ENCODE peak calls at places on chromosomes 5 and 9, in four cellular contexts. G is HEK293T, W is HepG2, T is WTC11. Z is an unnamed sample.

GRCh38 chr9:83280790-83281189 is 217.8 kb upstream of the RASEF start:
- DNase-seq in G (no peak), W (no peak), T (no peak), Z (no peak)

GRCh38 chr9:17795708-17796107 is 216.8 kb downstream of the SH3GL2 start:
- DNase-seq in G (no peak), W (no peak), T (no peak), Z (peak)

GRCh38 chr9:99127372-99128132 is 22.6 kb downstream of the TGFBR1 start:
- DNase-seq in G (no peak), W (no peak), T (no peak), Z (no peak)

GRCh38 chr9:98794802-98795201 is 1.6 kb downstream of the ANKS6 start:
- DNase-seq in G (no peak), W (no peak), T (no peak), Z (no peak)

GRCh38 chr9:77486968-77487367 is 161.2 kb downstream of the GNA14 start:
- DNase-seq in G (no peak), W (no peak), T (no peak), Z (no peak)

GRCh38 chr9:112176410-112177010 is 1.4 kb upstream of the SUSD1 start:
- DNase-seq in G (no peak), W (peak), T (no peak), Z (no peak)

GRCh38 chr9:93592389-93593021 is 16.1 kb downstream of the PHF2 start:
- DNase-seq in G (peak), W (peak), T (peak), Z (peak)

GRCh38 chr5:173848986-173849596 is 39.1 kb upstream of the CPEB4 start:
- DNase-seq in G (no peak), W (no peak), T (no peak), Z (no peak)

GRCh38 chr5:177447611-177448243 is 1.1 kb downstream of the PRR7 start:
- DNase-seq in G (no peak), W (peak), T (peak), Z (peak)

GRCh38 chr9:37745970-37746369 is 7.6 kb upstream of the TRMT10B start:
- DNase-seq in G (no peak), W (no peak), T (no peak), Z (no peak)

GRCh38 chr9:93326056-93326455 is 125.4 kb upstream of the FAM120A start:
- DNase-seq in G (no peak), W (no peak), T (no peak), Z (no peak)

GRCh38 chr5:35229076-35230042 is 928 bp downstream of the PRLR start:
- DNase-seq in G (peak), W (peak), T (peak), Z (no peak)

GRCh38 chr5:73437126-73438047 is 11.2 kb downstream of the FOXD1 start:
- DNase-seq in G (peak), W (no peak), T (peak), Z (peak)

GRCh38 chr5:118862596-118862995 is 125.8 kb downstream of the DTWD2 start:
- DNase-seq in G (no peak), W (no peak), T (no peak), Z (no peak)

GRCh38 chr9:33166263-33167083 is 663 bp downstream of the B4GALT1 start:
- DNase-seq in G (peak), W (no peak), T (no peak), Z (peak)

GRCh38 chr9:126516936-126517750 is 96.6 kb upstream of the LMX1B start:
- DNase-seq in G (peak), W (peak), T (peak), Z (no peak)

GRCh38 chr9:88776717-88777497 is 214.4 kb upstream of the S1PR3 start:
- DNase-seq in G (no peak), W (peak), T (no peak), Z (no peak)

GRCh38 chr9:134864821-134865190 is 15.8 kb upstream of the FCN2 start:
- DNase-seq in G (no peak), W (no peak), T (no peak), Z (no peak)

GRCh38 chr9:85871008-85871407 is 69.9 kb upstream of the NAA35 start:
- DNase-seq in G (no peak), W (no peak), T (no peak), Z (no peak)

GRCh38 chr9:110389148-110389783 is 51.6 kb upstream of the TXNDC8 start:
- DNase-seq in G (no peak), W (no peak), T (no peak), Z (no peak)

GRCh38 chr5:40172721-40173120 is 507.0 kb upstream of the PTGER4 start:
- DNase-seq in G (no peak), W (no peak), T (no peak), Z (no peak)

GRCh38 chr9:9719373-9720112 is 893.3 kb downstream of the PTPRD start:
- DNase-seq in G (no peak), W (no peak), T (peak), Z (no peak)

GRCh38 chr5:177445052-177446016 is 1.3 kb upstream of the PRR7 start:
- DNase-seq in G (no peak), W (no peak), T (no peak), Z (no peak)

GRCh38 chr9:118271936-118272335 is 567.7 kb downstream of the TLR4 start:
- DNase-seq in G (no peak), W (no peak), T (no peak), Z (no peak)

GRCh38 chr9:83620841-83621636 is 1.9 kb upstream of the IDNK start:
- DNase-seq in G (peak), W (peak), T (peak), Z (peak)

GRCh38 chr5:78830647-78831046 is 154.5 kb downstream of the ARSB start:
- DNase-seq in G (no peak), W (no peak), T (no peak), Z (no peak)
- TF ChIP-seq ELF4 in G (no peak), W (no peak), T (no peak), Z (no peak)

DNA sequence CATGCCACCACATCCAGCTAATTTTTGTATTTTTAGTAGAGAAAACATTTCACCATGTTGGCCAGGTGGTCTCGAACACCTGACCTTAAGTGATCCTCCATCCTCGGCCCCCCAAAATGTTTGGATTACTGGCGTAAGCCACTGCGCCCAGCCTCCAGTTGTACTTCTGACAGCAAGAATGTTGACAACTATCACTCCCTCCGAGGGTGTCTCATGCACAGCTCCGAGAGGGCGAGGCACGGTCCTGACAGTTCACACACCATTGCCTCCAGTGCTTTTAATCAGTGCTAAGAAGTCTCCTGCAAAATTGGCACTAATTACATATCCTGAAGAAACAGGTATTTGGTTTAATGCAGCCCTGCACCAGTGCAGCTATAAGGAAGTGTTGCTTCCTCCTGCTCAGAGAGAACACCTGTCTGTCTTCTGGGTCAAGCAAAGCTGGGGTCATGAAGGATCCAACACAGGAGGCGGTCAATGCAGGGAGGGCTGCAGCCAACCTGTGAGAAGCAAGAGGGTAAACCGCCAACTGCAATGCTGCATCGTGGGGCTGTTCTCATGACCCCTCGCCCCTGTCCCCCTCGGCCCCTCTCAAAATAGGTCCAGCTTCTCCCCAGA is 184.0 kb downstream of the MED10 start:
- DNase-seq in G (no peak), W (no peak), T (no peak), Z (no peak)
- TF ChIP-seq ELF4 in G (no peak), W (no peak), T (no peak), Z (no peak)

GRCh38 chr5:114957384-114957783 is 212.3 kb downstream of the TRIM36 start:
- DNase-seq in G (no peak), W (no peak), T (no peak), Z (no peak)
- TF ChIP-seq ELF4 in G (no peak), W (no peak), T (no peak), Z (no peak)

GRCh38 chr9:5452286-5452609 is 1.9 kb downstream of the CD274 start:
- DNase-seq in G (no peak), W (no peak), T (no peak), Z (no peak)

GRCh38 chr9:5459289-5459829 is 9.0 kb downstream of the CD274 start:
- DNase-seq in G (no peak), W (no peak), T (no peak), Z (no peak)

GRCh38 chr9:5453004-5453403 is 2.7 kb downstream of the CD274 start:
- DNase-seq in G (no peak), W (no peak), T (no peak), Z (no peak)

GRCh38 chr9:5453673-5454072 is 3.3 kb downstream of the CD274 start:
- DNase-seq in G (no peak), W (no peak), T (no peak), Z (no peak)

DNA sequence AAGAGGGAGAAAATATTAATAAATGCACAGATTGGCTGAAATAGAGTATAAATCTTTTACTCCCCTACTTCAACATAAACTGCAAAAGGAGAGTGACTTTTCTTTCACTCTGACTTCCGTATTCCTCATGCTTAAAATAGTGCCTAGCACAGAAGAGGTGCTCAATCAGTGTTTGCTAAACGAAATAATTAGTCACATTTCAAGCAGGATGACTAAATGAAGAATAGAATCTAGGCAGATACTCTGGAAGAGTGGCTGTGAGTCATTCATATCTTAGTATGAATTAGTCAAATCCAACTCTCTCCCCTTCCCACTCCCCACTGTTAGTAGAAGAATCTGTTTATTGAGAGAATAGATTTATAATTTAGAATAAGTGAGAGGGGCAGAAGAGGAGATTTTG is 4.8 kb downstream of the CD274 start:
- DNase-seq in G (no peak), W (no peak), T (no peak), Z (no peak)
- TF ChIP-seq ELF4 in G (no peak), W (no peak), T (no peak), Z (no peak)

GRCh38 chr5:171092194-171092593 is 216.9 kb upstream of the TLX3 start:
- DNase-seq in G (no peak), W (no peak), T (no peak), Z (no peak)

GRCh38 chr5:171094356-171094755 is 214.7 kb upstream of the TLX3 start:
- DNase-seq in G (no peak), W (no peak), T (no peak), Z (no peak)

DNA sequence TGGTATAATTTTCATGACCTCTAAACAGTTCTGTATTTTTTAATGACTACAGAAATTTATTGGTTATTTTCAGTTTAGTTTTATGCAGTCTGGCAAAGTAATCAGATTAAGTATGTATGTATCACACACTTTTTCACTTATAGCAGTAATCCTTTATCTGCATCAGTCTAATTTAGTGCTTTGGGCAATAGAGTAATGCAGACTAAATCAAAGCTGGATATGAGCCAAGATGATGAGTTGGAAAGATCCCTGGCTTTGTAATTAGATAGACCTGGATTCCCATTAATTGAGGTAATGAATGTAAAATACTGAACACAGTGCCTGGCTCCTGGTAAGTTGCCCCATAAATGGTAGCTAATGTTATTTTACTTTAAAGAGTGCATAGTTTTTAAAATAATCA is 215.4 kb upstream of the TLX3 start:
- DNase-seq in G (no peak), W (no peak), T (no peak), Z (no peak)
- TF ChIP-seq ELF4 in G (no peak), W (no peak), T (no peak), Z (no peak)

GRCh38 chr9:121720311-121720991 is 69.0 kb downstream of the DAB2IP start:
- DNase-seq in G (no peak), W (no peak), T (no peak), Z (no peak)
- TF ChIP-seq ELF4 in G (no peak), W (no peak), T (no peak), Z (no peak)

GRCh38 chr5:141734501-141735231 is 52.6 kb upstream of the ARAP3 start:
- DNase-seq in G (peak), W (no peak), T (peak), Z (peak)
- TF ChIP-seq ELF4 in G (no peak), W (no peak), T (no peak), Z (no peak)

GRCh38 chr5:38716516-38716915 is 129.3 kb upstream of the OSMR start:
- DNase-seq in G (no peak), W (no peak), T (no peak), Z (no peak)

GRCh38 chr5:38720691-38721361 is 125.0 kb upstream of the OSMR start:
- DNase-seq in G (no peak), W (no peak), T (no peak), Z (no peak)

GRCh38 chr5:38719916-38720315 is 125.9 kb upstream of the OSMR start:
- DNase-seq in G (no peak), W (no peak), T (no peak), Z (no peak)

GRCh38 chr5:38719403-38719802 is 126.4 kb upstream of the OSMR start:
- DNase-seq in G (no peak), W (no peak), T (no peak), Z (no peak)

GRCh38 chr5:38718874-38719391 is 126.9 kb upstream of the OSMR start:
- DNase-seq in G (no peak), W (no peak), T (no peak), Z (no peak)
- TF ChIP-seq ELF4 in G (no peak), W (no peak), T (no peak), Z (no peak)